ENCODE peak calls at places on chromosome 1, in eight cellular contexts. X is stimulated activated CD8-positive, alpha-beta memory T cell treated with anti-CD3 and anti-CD28 coated beads, Interleukin-15, amount 100 ng/mL, for 1 hour; Z is dorsolateral prefrontal cortex; K is AML-193; O is T follicular helper cell; M is GM13976; F is GM04504; S is hepatic stellate cell. Q is an unnamed sample.

GRCh38 chr1:167428418-167428817 is 89.9 kb downstream of the CD247 start:
- DNase-seq in X (no peak), Z (no peak), K (no peak), O (no peak), M (no peak), F (peak), S (no peak), Q (no peak)

GRCh38 chr1:167158095-167158812 is 62.4 kb upstream of the POU2F1 start:
- DNase-seq in X (no peak), Z (no peak), K (peak), O (no peak), M (no peak), F (no peak), S (no peak), Q (no peak)

GRCh38 chr1:32972814-32973428 is 8.3 kb upstream of the RNF19B start:
- DNase-seq in X (no peak), Z (peak), K (no peak), O (no peak), M (peak), F (no peak), S (peak), Q (no peak)

GRCh38 chr1:234022302-234022701 is 117.8 kb downstream of the SLC35F3 start:
- DNase-seq in X (no peak), Z (no peak), K (no peak), O (no peak), M (no peak), F (no peak), S (no peak), Q (no peak)

GRCh38 chr1:227786673-227787512 is 28.6 kb upstream of the PRSS38 start:
- DNase-seq in X (no peak), Z (peak), K (no peak), O (no peak), M (peak), F (no peak), S (peak), Q (no peak)

GRCh38 chr1:224070521-224070920 is 43.4 kb upstream of the FBXO28 start:
- DNase-seq in X (no peak), Z (no peak), K (no peak), O (no peak), M (no peak), F (no peak), S (no peak), Q (no peak)

GRCh38 chr1:55255901-55256300 is 40.7 kb upstream of the USP24 start:
- DNase-seq in X (no peak), Z (no peak), K (no peak), O (no peak), M (no peak), F (no peak), S (no peak), Q (no peak)

GRCh38 chr1:161486806-161487482 is 18.3 kb upstream of the FCGR2A start:
- DNase-seq in X (peak), Z (no peak), K (peak), O (no peak), M (peak), F (peak), S (peak), Q (no peak)

GRCh38 chr1:68459796-68460195 is 10.0 kb upstream of the RPE65 start:
- DNase-seq in X (no peak), Z (no peak), K (no peak), O (no peak), M (no peak), F (no peak), S (no peak), Q (no peak)

GRCh38 chr1:3257788-3258187 is 188.8 kb downstream of the PRDM16 start:
- DNase-seq in X (no peak), Z (no peak), K (no peak), O (no peak), M (no peak), F (no peak), S (no peak), Q (no peak)

GRCh38 chr1:28601696-28602095 is 9.6 kb downstream of the RAB42 start:
- DNase-seq in X (no peak), Z (no peak), K (no peak), O (no peak), M (no peak), F (peak), S (peak), Q (peak)

GRCh38 chr1:169094897-169095569 is 11.5 kb upstream of the ATP1B1 start:
- DNase-seq in X (no peak), Z (no peak), K (no peak), O (no peak), M (no peak), F (no peak), S (no peak), Q (no peak)

GRCh38 chr1:5428391-5428790 is 563.8 kb downstream of the NPHP4 start:
- DNase-seq in X (no peak), Z (no peak), K (no peak), O (no peak), M (no peak), F (no peak), S (no peak), Q (no peak)

GRCh38 chr1:36109041-36109679 is 15.9 kb downstream of the COL8A2 start:
- DNase-seq in X (no peak), Z (no peak), K (no peak), O (no peak), M (no peak), F (no peak), S (peak), Q (peak)

GRCh38 chr1:219666242-219666641 is 53.3 kb upstream of the ZC3H11B start:
- DNase-seq in X (no peak), Z (no peak), K (no peak), O (no peak), M (no peak), F (no peak), S (no peak), Q (no peak)

GRCh38 chr1:28512058-28512611 is 6.3 kb downstream of the RCC1 start:
- DNase-seq in X (no peak), Z (no peak), K (no peak), O (no peak), M (no peak), F (no peak), S (no peak), Q (peak)

GRCh38 chr1:65425697-65426096 is 5.2 kb downstream of the LEPR start:
- DNase-seq in X (no peak), Z (no peak), K (no peak), O (no peak), M (no peak), F (peak), S (peak), Q (peak)

GRCh38 chr1:175002910-175003517 is 3.3 kb downstream of the CACYBP start:
- DNase-seq in X (no peak), Z (no peak), K (no peak), O (no peak), M (no peak), F (no peak), S (no peak), Q (no peak)

GRCh38 chr1:208031932-208032320 is 121.0 kb upstream of the CD34 start:
- DNase-seq in X (no peak), Z (no peak), K (no peak), O (no peak), M (no peak), F (no peak), S (no peak), Q (no peak)

GRCh38 chr1:35864813-35865212 is 18.2 kb upstream of the AGO1 start:
- DNase-seq in X (no peak), Z (no peak), K (peak), O (no peak), M (no peak), F (no peak), S (no peak), Q (no peak)

GRCh38 chr1:167196185-167196584 is 24.5 kb upstream of the POU2F1 start:
- DNase-seq in X (no peak), Z (no peak), K (no peak), O (no peak), M (no peak), F (no peak), S (peak), Q (no peak)

GRCh38 chr1:205128050-205128449 is 6.3 kb upstream of the RBBP5 start:
- DNase-seq in X (no peak), Z (no peak), K (no peak), O (no peak), M (no peak), F (no peak), S (no peak), Q (no peak)

GRCh38 chr1:93014156-93014555 is 52.9 kb upstream of the DIPK1A start:
- DNase-seq in X (no peak), Z (no peak), K (no peak), O (no peak), M (no peak), F (no peak), S (no peak), Q (no peak)

GRCh38 chr1:204714861-204715511 is 29.4 kb upstream of the LRRN2 start:
- DNase-seq in X (no peak), Z (no peak), K (no peak), O (no peak), M (peak), F (no peak), S (no peak), Q (no peak)

GRCh38 chr1:176033474-176033873 is 173.6 kb downstream of the COP1 start:
- DNase-seq in X (no peak), Z (no peak), K (no peak), O (no peak), M (no peak), F (no peak), S (no peak), Q (no peak)

GRCh38 chr1:30360281-30360680 is 363.1 kb downstream of the MATN1 start:
- DNase-seq in X (no peak), Z (no peak), K (no peak), O (no peak), M (no peak), F (no peak), S (no peak), Q (no peak)

Q was measured in SJSA1.